ENCODE peak calls at places on chromosome 22, in four cellular contexts. One of them, this sample, is unnamed.

GRCh38 chr22:40335358-40335757 is 10.9 kb upstream of the ADSL start:
- DNase-seq in fibroblast of mammary gland: no peak
- DNase-seq in tibial nerve: no peak
- DNase-seq in fibroblast of pulmonary artery: no peak
- DNase-seq in this sample: no peak

GRCh38 chr22:23415490-23415851 is 164.6 kb downstream of the IGLL1 start:
- DNase-seq in fibroblast of mammary gland: no peak
- DNase-seq in tibial nerve: no peak
- DNase-seq in fibroblast of pulmonary artery: no peak
- DNase-seq in this sample: no peak

GRCh38 chr22:41998361-41999261 is at the start of gene WBP2NL:
- DNase-seq in fibroblast of mammary gland: peak
- DNase-seq in tibial nerve: peak
- DNase-seq in fibroblast of pulmonary artery: peak
- DNase-seq in this sample: peak

GRCh38 chr22:27488456-27489224 is 312.9 kb downstream of the MN1 start:
- DNase-seq in fibroblast of mammary gland: no peak
- DNase-seq in tibial nerve: no peak
- DNase-seq in fibroblast of pulmonary artery: no peak
- DNase-seq in this sample: peak

GRCh38 chr22:41446057-41446501 is 522 bp downstream of the TOB2 start:
- DNase-seq in fibroblast of mammary gland: no peak
- DNase-seq in tibial nerve: no peak
- DNase-seq in fibroblast of pulmonary artery: no peak
- DNase-seq in this sample: peak

GRCh38 chr22:17672417-17672991 is 33.9 kb downstream of the BCL2L13 start:
- DNase-seq in fibroblast of mammary gland: no peak
- DNase-seq in tibial nerve: no peak
- DNase-seq in fibroblast of pulmonary artery: no peak
- DNase-seq in this sample: no peak

GRCh38 chr22:49299821-49300231 is 527.8 kb downstream of the BRD1 start:
- DNase-seq in fibroblast of mammary gland: no peak
- DNase-seq in tibial nerve: peak
- DNase-seq in fibroblast of pulmonary artery: no peak
- DNase-seq in this sample: no peak

GRCh38 chr22:37206118-37206840 is 6.0 kb downstream of the SSTR3 start:
- DNase-seq in fibroblast of mammary gland: no peak
- DNase-seq in tibial nerve: no peak
- DNase-seq in fibroblast of pulmonary artery: no peak
- DNase-seq in this sample: no peak

GRCh38 chr22:20531404-20532181 is 24.2 kb downstream of the MED15 start:
- DNase-seq in fibroblast of mammary gland: peak
- DNase-seq in tibial nerve: no peak
- DNase-seq in fibroblast of pulmonary artery: peak
- DNase-seq in this sample: no peak

GRCh38 chr22:50146440-50147228 is 23.9 kb upstream of the PANX2 start:
- DNase-seq in fibroblast of mammary gland: peak
- DNase-seq in tibial nerve: peak
- DNase-seq in fibroblast of pulmonary artery: peak
- DNase-seq in this sample: peak

GRCh38 chr22:25447689-25448434 is 116.6 kb upstream of the GRK3 start:
- DNase-seq in fibroblast of mammary gland: peak
- DNase-seq in tibial nerve: peak
- DNase-seq in fibroblast of pulmonary artery: peak
- DNase-seq in this sample: peak